ENCODE peak calls at places on chromosome 10, in five cellular contexts. One of them, this sample, is unnamed.

GRCh38 chr10:97570789-97571536 is 1.6 kb upstream of the ANKRD2 start:
- DNase-seq in brain microvascular endothelial cell: no peak
- DNase-seq in PC-3: no peak
- DNase-seq in lower lobe of right lung: no peak
- DNase-seq in fibroblast of lung: no peak
- DNase-seq in this sample: peak

GRCh38 chr10:102645741-102646609 is 1.7 kb downstream of the TRIM8 start:
- DNase-seq in fibroblast of lung: peak
- DNase-seq in lower lobe of right lung: peak
- DNase-seq in PC-3: peak
- DNase-seq in brain microvascular endothelial cell: peak
- DNase-seq in this sample: peak

GRCh38 chr10:58486821-58487220 is 25.9 kb upstream of the BICC1 start:
- DNase-seq in brain microvascular endothelial cell: no peak
- DNase-seq in PC-3: no peak
- DNase-seq in fibroblast of lung: peak
- DNase-seq in lower lobe of right lung: no peak
- DNase-seq in this sample: no peak

GRCh38 chr10:103278862-103279298 is 1.9 kb downstream of the INA start:
- DNase-seq in lower lobe of right lung: peak
- DNase-seq in brain microvascular endothelial cell: peak
- DNase-seq in fibroblast of lung: peak
- DNase-seq in PC-3: peak
- DNase-seq in this sample: no peak

GRCh38 chr10:115727114-115727513 is 545.9 kb downstream of the GFRA1 start:
- DNase-seq in fibroblast of lung: no peak
- DNase-seq in PC-3: no peak
- DNase-seq in brain microvascular endothelial cell: no peak
- DNase-seq in lower lobe of right lung: no peak
- DNase-seq in this sample: no peak

GRCh38 chr10:93445097-93445960 is 36.8 kb downstream of the MYOF start:
- DNase-seq in PC-3: peak
- DNase-seq in lower lobe of right lung: peak
- DNase-seq in fibroblast of lung: peak
- DNase-seq in brain microvascular endothelial cell: peak
- DNase-seq in this sample: no peak

GRCh38 chr10:77636286-77636966 is 1.2 kb downstream of the KCNMA1 start:
- DNase-seq in brain microvascular endothelial cell: no peak
- DNase-seq in fibroblast of lung: no peak
- DNase-seq in PC-3: no peak
- DNase-seq in lower lobe of right lung: no peak
- DNase-seq in this sample: no peak

GRCh38 chr10:19638173-19638872 is 177.9 kb upstream of the PLXDC2 start:
- DNase-seq in brain microvascular endothelial cell: peak
- DNase-seq in fibroblast of lung: peak
- DNase-seq in PC-3: peak
- DNase-seq in lower lobe of right lung: no peak
- DNase-seq in this sample: no peak

GRCh38 chr10:31678139-31678536 is 250.5 kb downstream of the ARHGAP12 start:
- DNase-seq in lower lobe of right lung: no peak
- DNase-seq in fibroblast of lung: no peak
- DNase-seq in PC-3: no peak
- DNase-seq in brain microvascular endothelial cell: no peak
- DNase-seq in this sample: no peak

GRCh38 chr10:7082967-7083366 is 327.9 kb downstream of the SFMBT2 start:
- DNase-seq in PC-3: no peak
- DNase-seq in brain microvascular endothelial cell: no peak
- DNase-seq in lower lobe of right lung: no peak
- DNase-seq in fibroblast of lung: peak
- DNase-seq in this sample: no peak

GRCh38 chr10:130189466-130190064 is 53.4 kb downstream of the GLRX3 start:
- DNase-seq in brain microvascular endothelial cell: no peak
- DNase-seq in PC-3: no peak
- DNase-seq in lower lobe of right lung: no peak
- DNase-seq in fibroblast of lung: no peak
- DNase-seq in this sample: no peak

GRCh38 chr10:131271966-131272365 is 39.6 kb downstream of the TCERG1L start:
- DNase-seq in fibroblast of lung: no peak
- DNase-seq in lower lobe of right lung: no peak
- DNase-seq in PC-3: no peak
- DNase-seq in brain microvascular endothelial cell: no peak
- DNase-seq in this sample: peak

GRCh38 chr10:74165530-74165901 is 14.5 kb downstream of the ADK start:
- DNase-seq in lower lobe of right lung: no peak
- DNase-seq in fibroblast of lung: peak
- DNase-seq in brain microvascular endothelial cell: peak
- DNase-seq in PC-3: peak
- DNase-seq in this sample: no peak
- H3K27ac ChIP-seq in lower lobe of right lung: peak
- H3K27ac ChIP-seq in fibroblast of lung: no peak
- H3K27ac ChIP-seq in brain microvascular endothelial cell: peak
- H3K27ac ChIP-seq in PC-3: no peak
- H3K27ac ChIP-seq in this sample: peak

DNA sequence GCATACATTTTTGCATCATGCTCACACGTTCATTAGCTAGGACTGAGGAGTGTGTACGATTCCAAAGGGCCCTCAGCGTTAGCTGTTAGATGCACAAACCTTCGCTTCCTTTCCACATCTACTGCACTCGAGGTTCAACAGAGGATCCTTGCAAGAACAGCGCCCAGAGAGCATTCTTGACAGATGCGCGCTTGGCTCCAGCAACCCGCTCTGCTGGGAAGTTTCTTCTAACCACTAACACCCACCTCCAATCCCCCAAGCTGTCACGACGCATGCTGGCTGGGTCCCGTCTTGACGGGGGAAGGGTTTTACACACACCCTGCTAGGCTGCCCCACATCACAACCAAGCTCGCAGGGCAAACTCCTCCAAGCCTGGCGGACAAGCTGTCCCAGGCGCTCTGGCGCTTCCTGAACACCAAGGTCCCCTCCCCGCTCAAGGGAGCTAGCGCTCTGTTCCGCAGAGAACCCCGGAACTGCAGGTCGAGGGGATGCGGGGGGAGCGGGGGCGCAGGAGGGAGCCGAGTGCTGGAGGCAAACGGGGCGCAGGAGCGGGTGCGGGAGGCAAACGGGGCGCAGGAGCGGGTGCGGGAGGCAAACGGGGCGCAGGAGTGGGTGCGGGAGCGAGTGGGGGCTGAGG is 653 bp upstream of the ADRB1 start:
- DNase-seq in fibroblast of lung: peak
- DNase-seq in brain microvascular endothelial cell: peak
- DNase-seq in lower lobe of right lung: peak
- DNase-seq in PC-3: no peak
- DNase-seq in this sample: no peak
- H3K4me3 ChIP-seq in fibroblast of lung: no peak
- H3K4me3 ChIP-seq in brain microvascular endothelial cell: peak
- H3K4me3 ChIP-seq in lower lobe of right lung: peak
- H3K4me3 ChIP-seq in PC-3: peak
- H3K4me3 ChIP-seq in this sample: peak

GRCh38 chr10:87504307-87504666 is 406 bp upstream of the MINPP1 start:
- DNase-seq in PC-3: no peak
- DNase-seq in brain microvascular endothelial cell: no peak
- DNase-seq in lower lobe of right lung: no peak
- DNase-seq in fibroblast of lung: no peak
- DNase-seq in this sample: no peak

GRCh38 chr10:87504667-87505365 is at the start of gene MINPP1:
- DNase-seq in brain microvascular endothelial cell: peak
- DNase-seq in lower lobe of right lung: peak
- DNase-seq in PC-3: peak
- DNase-seq in fibroblast of lung: peak
- DNase-seq in this sample: peak

GRCh38 chr10:87505366-87506113 is 847 bp downstream of the MINPP1 start:
- DNase-seq in fibroblast of lung: peak
- DNase-seq in brain microvascular endothelial cell: peak
- DNase-seq in PC-3: peak
- DNase-seq in lower lobe of right lung: peak
- DNase-seq in this sample: peak

GRCh38 chr10:87503892-87504291 is 801 bp upstream of the MINPP1 start:
- DNase-seq in PC-3: no peak
- DNase-seq in fibroblast of lung: peak
- DNase-seq in lower lobe of right lung: no peak
- DNase-seq in brain microvascular endothelial cell: peak
- DNase-seq in this sample: no peak

DNA sequence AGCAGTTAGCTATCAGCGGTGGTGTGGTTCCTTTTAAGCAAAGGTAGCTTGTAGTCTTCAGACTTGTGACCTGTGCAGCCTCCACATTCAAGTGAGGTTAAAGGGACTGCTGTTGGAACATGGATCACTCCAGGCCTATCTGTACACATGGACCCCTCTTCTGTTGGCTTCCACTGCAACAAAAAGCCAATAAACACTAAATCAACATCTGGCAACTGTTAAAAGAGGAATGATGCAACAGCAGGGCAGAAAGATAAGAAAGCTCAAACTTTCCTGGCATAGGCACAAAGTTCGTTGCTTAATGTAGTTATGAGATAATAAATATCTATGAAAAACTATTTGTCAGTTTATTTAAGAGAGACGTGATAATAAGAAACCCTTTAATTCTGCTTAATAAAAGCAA is 4.0 kb upstream of the MINPP1 start:
- DNase-seq in lower lobe of right lung: no peak
- DNase-seq in brain microvascular endothelial cell: no peak
- DNase-seq in fibroblast of lung: no peak
- DNase-seq in PC-3: no peak
- DNase-seq in this sample: no peak
- H3K27ac ChIP-seq in lower lobe of right lung: no peak
- H3K27ac ChIP-seq in brain microvascular endothelial cell: no peak
- H3K27ac ChIP-seq in fibroblast of lung: no peak
- H3K27ac ChIP-seq in PC-3: no peak
- H3K27ac ChIP-seq in this sample: no peak

GRCh38 chr10:64096941-64097340 is 575.7 kb downstream of the REEP3 start:
- DNase-seq in PC-3: peak
- DNase-seq in fibroblast of lung: peak
- DNase-seq in lower lobe of right lung: no peak
- DNase-seq in brain microvascular endothelial cell: no peak
- DNase-seq in this sample: no peak
- H3K4me3 ChIP-seq in PC-3: no peak
- H3K4me3 ChIP-seq in fibroblast of lung: no peak
- H3K4me3 ChIP-seq in lower lobe of right lung: no peak
- H3K4me3 ChIP-seq in brain microvascular endothelial cell: no peak
- H3K4me3 ChIP-seq in this sample: no peak

DNA sequence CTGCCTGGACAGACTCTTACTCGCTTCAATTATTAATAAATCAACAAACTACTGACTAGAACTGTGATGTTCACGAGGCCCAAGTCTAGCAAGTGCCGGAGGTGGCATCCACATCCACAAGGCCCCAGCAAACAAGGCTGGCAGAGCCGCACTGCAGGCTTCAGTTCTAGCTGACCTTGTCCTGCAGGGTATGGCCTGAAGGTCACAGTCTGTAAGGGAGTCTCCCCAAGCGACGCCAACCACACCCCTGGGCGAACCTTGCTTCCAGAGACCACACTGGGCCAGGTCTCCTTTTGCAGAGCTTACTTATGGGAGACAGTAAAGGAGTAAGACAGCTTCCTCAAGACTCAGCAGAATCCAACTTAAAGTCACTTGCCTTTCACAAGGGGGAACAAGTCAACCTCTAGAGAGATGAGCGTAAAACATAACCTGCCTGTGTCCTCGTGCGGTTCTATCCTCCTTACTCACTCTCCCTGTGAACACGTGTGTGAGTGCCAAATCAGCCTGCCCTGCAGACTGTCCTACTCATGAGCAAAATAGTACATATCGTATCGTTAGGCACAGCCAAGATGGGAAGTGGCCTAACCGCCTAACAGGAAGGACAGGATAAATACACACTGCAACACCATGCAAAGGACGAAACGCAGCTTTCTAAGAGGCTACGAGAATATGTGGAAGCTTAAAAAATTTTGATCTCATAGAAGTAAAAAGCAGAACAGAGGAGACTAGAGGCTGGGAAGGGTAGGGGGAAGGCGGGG is 22.7 kb downstream of the FAM53B start:
- DNase-seq in brain microvascular endothelial cell: no peak
- DNase-seq in PC-3: no peak
- DNase-seq in lower lobe of right lung: peak
- DNase-seq in fibroblast of lung: no peak
- DNase-seq in this sample: peak
- H3K27ac ChIP-seq in brain microvascular endothelial cell: no peak
- H3K27ac ChIP-seq in PC-3: no peak
- H3K27ac ChIP-seq in lower lobe of right lung: peak
- H3K27ac ChIP-seq in fibroblast of lung: no peak
- H3K27ac ChIP-seq in this sample: peak

DNA sequence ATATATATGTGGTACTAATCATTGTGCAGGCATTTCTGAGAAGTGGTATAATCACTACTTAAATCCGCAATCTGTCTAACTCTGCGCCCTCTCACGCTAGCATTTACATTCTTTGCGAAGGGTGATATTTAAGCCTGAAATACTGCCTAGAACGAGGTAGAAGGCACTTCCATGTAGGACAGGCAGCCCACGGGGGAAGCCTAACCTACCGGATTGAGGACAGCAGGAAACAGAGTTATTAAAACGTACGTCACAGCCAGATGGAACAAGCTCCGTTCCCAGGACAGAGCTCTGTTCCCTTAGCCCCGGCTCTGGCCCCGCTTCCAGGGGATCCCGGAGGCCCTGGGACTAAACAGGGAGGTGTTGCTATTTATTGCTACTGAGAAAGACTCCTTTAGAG is 59.3 kb upstream of the ECHDC3 start:
- DNase-seq in brain microvascular endothelial cell: no peak
- DNase-seq in fibroblast of lung: no peak
- DNase-seq in PC-3: no peak
- DNase-seq in lower lobe of right lung: peak
- DNase-seq in this sample: peak
- H3K4me3 ChIP-seq in brain microvascular endothelial cell: no peak
- H3K4me3 ChIP-seq in fibroblast of lung: no peak
- H3K4me3 ChIP-seq in PC-3: no peak
- H3K4me3 ChIP-seq in lower lobe of right lung: no peak
- H3K4me3 ChIP-seq in this sample: no peak

This sample was measured in spleen.